ENCODE peak calls at places on chromosomes 11 and 22, in ten cellular contexts. R is NCI-H1417 treated with DMSO at 0.1 percent for 48 hours; N is NCI-H146; U is cardiac muscle cell; D is astrocyte of the spinal cord; L is fibroblast of pulmonary artery; X is naive thymus-derived CD8-positive, alpha-beta T cell; W is iris pigment epithelial cell; Q is GOT3; B is HCEC 1CT. G is an unnamed sample.

GRCh38 chr11:1542267-1542666 is 29.8 kb downstream of the DUSP8 start:
- DNase-seq in R (no peak), Q (no peak), B (no peak), L (no peak), D (no peak), X (no peak), U (no peak), N (peak), W (no peak), G (no peak)

GRCh38 chr11:65041206-65042035 is at the start of gene SAC3D1:
- DNase-seq in D (no peak), Q (no peak), N (peak), X (peak), R (no peak), B (no peak), U (peak), W (no peak), L (no peak), G (no peak)

GRCh38 chr22:35064664-35065063 is 1.3 kb upstream of the ISX start:
- DNase-seq in B (no peak), W (no peak), L (no peak), Q (no peak), U (no peak), R (no peak), D (no peak), X (no peak), N (no peak), G (no peak)

GRCh38 chr11:64868904-64869570 is 9.4 kb downstream of the EHD1 start:
- DNase-seq in R (no peak), Q (no peak), L (peak), D (peak), N (no peak), U (peak), B (peak), W (peak), X (peak), G (peak)

GRCh38 chr11:134797411-134798089 is 385.5 kb upstream of the B3GAT1 start:
- DNase-seq in X (no peak), N (peak), L (no peak), R (no peak), W (no peak), Q (no peak), B (no peak), U (no peak), D (no peak), G (no peak)

GRCh38 chr22:32409977-32410376 is 2.1 kb downstream of the RTCB start:
- DNase-seq in Q (no peak), U (no peak), N (no peak), X (no peak), L (no peak), R (no peak), W (no peak), D (no peak), B (no peak), G (no peak)

GRCh38 chr11:72349616-72350218 is 84.6 kb downstream of the CLPB start:
- DNase-seq in B (no peak), D (no peak), Q (no peak), W (peak), N (no peak), L (peak), X (no peak), U (no peak), R (no peak), G (no peak)

GRCh38 chr11:130244851-130245250 is 69.9 kb downstream of the ZBTB44 start:
- DNase-seq in U (no peak), B (no peak), X (no peak), D (no peak), Q (no peak), L (no peak), W (no peak), N (no peak), R (no peak), G (no peak)

GRCh38 chr11:10858505-10859360 is 880 bp upstream of the ZBED5 start:
- DNase-seq in N (peak), X (peak), U (peak), B (peak), Q (no peak), R (no peak), L (no peak), W (peak), D (no peak), G (no peak)

GRCh38 chr22:38762607-38763006 is 6.8 kb upstream of the SUN2 start:
- DNase-seq in D (no peak), R (no peak), X (no peak), B (no peak), Q (no peak), U (no peak), N (no peak), L (no peak), W (no peak), G (no peak)

GRCh38 chr11:20042025-20042639 is 118.1 kb downstream of the DBX1 start:
- DNase-seq in B (no peak), L (no peak), X (no peak), Q (no peak), U (no peak), R (no peak), W (peak), D (peak), N (no peak), G (peak)

GRCh38 chr11:32435511-32435946 is at the start of gene WT1:
- DNase-seq in X (no peak), Q (no peak), R (no peak), D (no peak), U (peak), W (no peak), B (no peak), L (peak), N (no peak), G (no peak)

GRCh38 chr22:19330865-19331418 is 39.4 kb upstream of the CLTCL1 start:
- DNase-seq in Q (no peak), U (no peak), W (no peak), L (no peak), X (no peak), D (no peak), R (no peak), B (no peak), N (no peak), G (no peak)

GRCh38 chr11:68832476-68833176 is 9.1 kb downstream of the CPT1A start:
- DNase-seq in N (no peak), W (no peak), B (no peak), R (no peak), D (no peak), U (no peak), Q (no peak), L (no peak), X (no peak), G (no peak)

GRCh38 chr22:19629331-19629719 is 85.0 kb upstream of the SEPTIN5 start:
- DNase-seq in L (no peak), B (no peak), W (no peak), N (no peak), D (no peak), U (no peak), Q (no peak), X (no peak), R (no peak), G (no peak)

GRCh38 chr11:68988486-68988885 is 7.7 kb upstream of the MRGPRD start:
- DNase-seq in L (no peak), W (no peak), U (no peak), B (no peak), N (no peak), Q (no peak), D (no peak), X (no peak), R (no peak), G (no peak)

GRCh38 chr11:8533332-8533731 is 60.7 kb downstream of the STK33 start:
- DNase-seq in R (no peak), N (no peak), U (no peak), L (no peak), W (no peak), D (no peak), B (no peak), Q (no peak), X (no peak), G (no peak)

GRCh38 chr22:37971475-37972434 is 12.6 kb downstream of the SOX10 start:
- DNase-seq in N (peak), Q (no peak), B (no peak), U (no peak), D (no peak), L (no peak), R (no peak), X (no peak), W (no peak), G (no peak)

GRCh38 chr11:2990617-2991476 is 1.3 kb downstream of the NAP1L4 start:
- DNase-seq in Q (no peak), X (no peak), R (no peak), U (peak), D (no peak), W (peak), N (peak), B (no peak), L (no peak), G (peak)

GRCh38 chr11:8828580-8829358 is 82.2 kb upstream of the AKIP1 start:
- DNase-seq in N (no peak), U (no peak), B (no peak), L (no peak), D (peak), W (no peak), X (no peak), R (no peak), Q (no peak), G (no peak)

GRCh38 chr11:122099345-122100045 is 16.5 kb downstream of the BLID start:
- DNase-seq in B (peak), Q (no peak), D (peak), N (no peak), U (no peak), R (no peak), W (peak), L (peak), X (no peak), G (peak)

GRCh38 chr11:96112192-96113099 is 188.5 kb upstream of the MTMR2 start:
- DNase-seq in X (no peak), L (peak), D (peak), N (no peak), Q (no peak), R (no peak), B (no peak), W (peak), U (no peak), G (peak)

GRCh38 chr11:65530157-65530496 is 5.2 kb downstream of the SCYL1 start:
- DNase-seq in L (no peak), Q (no peak), D (no peak), R (no peak), B (no peak), U (no peak), W (no peak), N (no peak), X (peak), G (no peak)

GRCh38 chr11:10931761-10932700 is 74.2 kb upstream of the ZBED5 start:
- DNase-seq in U (peak), N (peak), R (no peak), X (no peak), L (peak), W (no peak), D (no peak), Q (no peak), B (no peak), G (no peak)

GRCh38 chr22:25759825-25760231 is 17.8 kb downstream of the MYO18B start:
- DNase-seq in Q (peak), X (no peak), B (peak), D (peak), N (no peak), L (peak), W (peak), R (no peak), U (no peak), G (peak)

GRCh38 chr11:107859459-107860239 is 1.1 kb upstream of the SLC35F2 start:
- DNase-seq in X (no peak), R (no peak), W (no peak), B (no peak), U (no peak), N (peak), D (no peak), Q (no peak), L (no peak), G (no peak)

GRCh38 chr11:76770642-76771445 is 12.3 kb upstream of the TSKU start:
- DNase-seq in B (peak), R (no peak), W (peak), U (no peak), D (peak), N (no peak), L (peak), X (no peak), Q (no peak), G (peak)

GRCh38 chr11:119935341-119935925 is 202.5 kb downstream of the TRIM29 start:
- DNase-seq in X (no peak), B (no peak), Q (no peak), U (no peak), D (no peak), N (no peak), R (no peak), W (no peak), L (no peak), G (no peak)

GRCh38 chr11:27233654-27234042 is 129.4 kb downstream of the CCDC34 start:
- DNase-seq in B (no peak), L (no peak), X (no peak), U (no peak), W (no peak), R (no peak), Q (no peak), N (no peak), D (peak), G (no peak)

GRCh38 chr11:65560555-65561418 is 2.6 kb upstream of the LTBP3 start:
- DNase-seq in W (peak), L (peak), U (peak), X (no peak), Q (no peak), D (peak), B (peak), R (no peak), N (peak), G (peak)

GRCh38 chr11:14969922-14970323 is 2.2 kb downstream of the CALCA start:
- DNase-seq in B (peak), N (peak), W (peak), U (peak), R (no peak), Q (no peak), X (peak), L (peak), D (no peak), G (no peak)

GRCh38 chr11:45450189-45450588 is 164.0 kb upstream of the SYT13 start:
- DNase-seq in N (no peak), X (no peak), L (peak), W (peak), R (no peak), U (no peak), D (peak), Q (no peak), B (no peak), G (peak)

GRCh38 chr22:40728731-40729189 is 49.5 kb downstream of the MCHR1 start:
- DNase-seq in L (peak), B (no peak), X (peak), Q (no peak), D (peak), U (peak), R (no peak), W (peak), N (no peak), G (peak)

GRCh38 chr11:112265659-112266409 is 5.2 kb upstream of the PLET1 start:
- DNase-seq in Q (no peak), R (no peak), N (no peak), L (no peak), B (no peak), U (no peak), X (no peak), W (no peak), D (no peak), G (peak)

GRCh38 chr22:38467904-38468760 is at the start of gene KDELR3:
- DNase-seq in W (peak), N (peak), Q (peak), B (peak), U (peak), D (peak), R (no peak), X (peak), L (peak), G (peak)

GRCh38 chr22:45917146-45917545 is 59.8 kb downstream of the WNT7B start:
- DNase-seq in W (no peak), B (no peak), Q (no peak), L (no peak), X (no peak), U (no peak), D (no peak), N (peak), R (no peak), G (no peak)

GRCh38 chr11:808427-809286 is 1.1 kb upstream of the RPLP2 start:
- DNase-seq in B (peak), W (no peak), U (no peak), X (no peak), D (no peak), R (no peak), L (no peak), Q (no peak), N (no peak), G (no peak)